ENCODE peak calls at places on chromosomes 12 and 14, in four cellular contexts. N, F, Y and P are unnamed samples.
A peak's percentile ranks its signal among the peaks of the same experiment; 100 is the strongest.

GRCh38 chr12:118402251-118402650 is 25.9 kb downstream of the SUDS3 start:
- DNase-seq in N (peak; percentile 64), F (no peak), Y (no peak), P (no peak)

GRCh38 chr12:17579148-17580026 is 510.6 kb downstream of the RERGL start:
- DNase-seq in N (no peak), F (no peak), Y (no peak), P (no peak)

GRCh38 chr14:75589896-75590295 is 11.5 kb downstream of the FLVCR2 start:
- DNase-seq in Y (no peak), F (no peak), N (no peak), P (no peak)

GRCh38 chr14:99875421-99875820 is 82.2 kb downstream of the EML1 start:
- DNase-seq in Y (no peak), N (no peak), F (no peak), P (no peak)

GRCh38 chr14:100762901-100763300 is 36.2 kb downstream of the DLK1 start:
- DNase-seq in F (no peak), Y (no peak), N (no peak), P (no peak)

GRCh38 chr14:105477659-105478623 is 3.3 kb downstream of the CRIP2 start:
- DNase-seq in N (no peak), Y (no peak), F (no peak), P (no peak)

GRCh38 chr12:49979061-49979586 is 6.4 kb downstream of the AQP6 start:
- DNase-seq in N (no peak), F (no peak), Y (no peak), P (no peak)

GRCh38 chr12:49552425-49552824 is 13.6 kb downstream of the KCNH3 start:
- DNase-seq in Y (no peak), N (no peak), F (no peak), P (no peak)

GRCh38 chr14:89621009-89621421 is 204.0 kb upstream of the FOXN3 start:
- DNase-seq in Y (no peak), F (no peak), N (no peak), P (peak; percentile 41)

GRCh38 chr12:31872831-31873604 is 86.2 kb upstream of the RESF1 start:
- DNase-seq in Y (no peak), F (no peak), N (no peak), P (no peak)

DNA sequence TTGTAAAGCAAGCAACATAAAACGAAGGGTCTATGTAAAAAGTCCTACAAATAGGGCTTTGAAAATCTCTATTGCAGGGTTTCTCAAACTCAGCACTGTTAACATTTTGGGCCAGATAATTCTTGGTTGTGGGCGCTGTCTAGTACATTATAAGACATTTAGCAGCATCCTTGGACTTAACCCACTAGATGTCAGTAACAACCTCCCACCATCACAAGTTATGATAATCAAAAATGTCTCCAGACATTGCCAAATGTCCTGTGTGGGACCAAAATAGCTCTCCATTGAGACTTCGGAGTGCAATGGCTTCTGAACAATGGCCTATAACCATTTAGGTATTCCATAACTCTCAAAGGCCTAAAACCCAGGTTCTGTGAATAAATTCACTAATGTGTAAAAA is 22.9 kb upstream of the DHRS7 start:
- DNase-seq in N (no peak), F (no peak), Y (no peak), P (no peak)
- TF ChIP-seq CTCF in N (no peak), F (no peak), Y (no peak), P (peak; percentile 34)

DNA sequence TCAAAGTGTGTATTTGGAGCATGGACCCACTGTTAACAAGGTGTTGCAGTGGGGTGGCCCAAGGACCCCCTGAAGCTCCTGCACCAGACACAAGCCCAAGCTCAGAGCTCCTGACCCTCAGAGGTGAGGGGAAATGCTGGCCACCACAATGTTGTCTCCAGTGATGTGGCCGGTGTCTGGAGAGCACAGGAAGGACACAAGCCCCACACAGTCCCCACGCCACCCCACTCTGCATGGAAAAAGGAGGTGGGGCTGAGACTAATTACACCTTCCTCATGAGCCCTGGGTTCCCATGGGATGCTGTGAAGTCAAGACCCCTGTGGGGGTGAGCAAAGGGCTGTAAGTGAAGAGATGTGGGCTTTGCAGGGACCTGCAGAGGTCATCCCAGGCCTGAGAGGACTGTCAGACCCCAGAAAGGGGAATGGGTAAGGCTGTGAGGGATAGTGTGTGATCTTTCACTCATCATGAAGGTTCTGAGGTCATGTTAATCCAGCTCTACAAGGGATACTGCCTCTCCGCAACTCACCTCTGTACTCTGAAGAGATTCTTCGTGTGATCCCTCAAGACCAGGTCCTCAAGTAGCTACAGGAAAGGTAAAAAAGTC is 136.3 kb upstream of the DHRS4 start:
- DNase-seq in Y (no peak), N (no peak), F (no peak), P (no peak)
- H3K36me3 ChIP-seq in Y (no peaks in the 10 kb centered on the region), N (no peaks in the 10 kb centered on the region), F (no peaks in the 10 kb centered on the region), P (no peaks in the 10 kb centered on the region)

DNA sequence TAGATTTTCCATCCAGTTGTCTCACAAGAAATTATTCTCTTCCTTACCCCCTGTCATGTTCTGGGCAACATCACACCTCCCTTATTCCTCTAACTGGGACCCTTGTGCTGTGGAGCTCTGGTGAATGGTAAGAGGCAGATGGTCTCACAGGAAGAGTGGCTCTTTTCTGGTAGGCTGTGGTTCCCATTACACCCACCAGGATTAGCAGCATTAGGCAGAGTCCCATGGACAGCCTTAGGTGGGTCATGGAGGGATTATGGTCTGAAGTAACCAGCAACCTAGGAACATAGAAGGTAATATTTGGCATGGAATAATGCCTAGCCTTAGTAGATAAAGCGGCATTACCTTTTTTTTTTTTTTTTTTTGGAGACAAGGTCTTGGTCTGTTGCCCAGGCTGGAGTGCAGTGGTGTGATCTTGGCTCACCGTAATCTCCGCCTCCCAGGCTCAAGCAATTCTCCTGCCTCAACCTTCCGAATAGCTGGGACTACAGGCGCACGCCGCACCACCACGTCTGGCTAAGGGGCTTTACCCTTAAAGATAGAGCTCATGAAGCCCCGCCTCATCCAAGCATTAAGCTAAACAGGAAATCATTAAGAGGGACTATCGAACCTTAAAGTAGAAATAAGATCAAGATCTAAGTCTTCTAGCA is 4.0 kb downstream of the C14orf119 start:
- DNase-seq in F (no peak), Y (no peak), N (no peak), P (no peak)
- TF ChIP-seq CTCF in F (no peak), Y (no peak), N (no peak), P (no peak)

GRCh38 chr12:12499909-12500604 is 62.6 kb downstream of the DUSP16 start:
- DNase-seq in N (no peak), F (no peak), Y (no peak), P (no peak)
- H3K36me3 ChIP-seq in N (no peaks in the 10 kb centered on the region), F (no peaks in the 10 kb centered on the region), Y (peaks cover 12% of the 10 kb centered on the region), P (no peaks in the 10 kb centered on the region)

GRCh38 chr14:52547526-52547925 is 4.8 kb downstream of the TXNDC16 start:
- DNase-seq in Y (no peak), F (no peak), N (no peak), P (no peak)
- TF ChIP-seq CTCF in Y (no peak), F (no peak), N (no peak), P (no peak)

GRCh38 chr12:41100572-41100971 is 87.5 kb upstream of the PDZRN4 start:
- DNase-seq in F (no peak), N (no peak), Y (no peak), P (no peak)
- H3K36me3 ChIP-seq in F (no peaks in the 10 kb centered on the region), N (no peaks in the 10 kb centered on the region), Y (no peaks in the 10 kb centered on the region), P (no peaks in the 10 kb centered on the region)

GRCh38 chr14:77290705-77291104 is 19.7 kb upstream of the NGB start:
- DNase-seq in N (no peak), Y (no peak), F (no peak), P (no peak)
- TF ChIP-seq CTCF in N (no peak), Y (no peak), F (no peak), P (no peak)

DNA sequence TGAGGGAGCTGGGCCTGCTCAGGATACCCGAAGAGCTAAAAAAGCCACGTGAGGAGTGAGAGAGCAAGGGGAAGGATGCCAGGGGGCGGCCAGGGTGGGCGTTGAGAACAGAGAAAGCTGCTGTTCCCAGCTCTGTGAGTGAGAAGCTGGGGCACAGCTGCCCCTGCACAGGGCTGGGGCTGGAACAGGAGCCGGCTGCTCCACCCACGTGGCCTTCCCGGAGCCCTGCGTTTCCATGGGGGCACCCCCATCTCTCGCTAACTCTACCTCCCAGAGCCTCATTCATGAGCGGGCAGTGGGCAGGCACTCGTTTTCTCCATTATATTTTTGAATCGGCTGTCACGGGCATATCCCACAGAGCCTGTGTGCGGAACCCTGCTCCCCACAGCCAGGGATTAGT is 42.7 kb downstream of the RFLNA start:
- DNase-seq in N (no peak), F (no peak), Y (no peak), P (no peak)
- H3K36me3 ChIP-seq in N (peaks cover 65% of the 10 kb centered on the region), F (peaks cover 48% of the 10 kb centered on the region), Y (peaks cover 83% of the 10 kb centered on the region), P (peaks cover 39% of the 10 kb centered on the region)

DNA sequence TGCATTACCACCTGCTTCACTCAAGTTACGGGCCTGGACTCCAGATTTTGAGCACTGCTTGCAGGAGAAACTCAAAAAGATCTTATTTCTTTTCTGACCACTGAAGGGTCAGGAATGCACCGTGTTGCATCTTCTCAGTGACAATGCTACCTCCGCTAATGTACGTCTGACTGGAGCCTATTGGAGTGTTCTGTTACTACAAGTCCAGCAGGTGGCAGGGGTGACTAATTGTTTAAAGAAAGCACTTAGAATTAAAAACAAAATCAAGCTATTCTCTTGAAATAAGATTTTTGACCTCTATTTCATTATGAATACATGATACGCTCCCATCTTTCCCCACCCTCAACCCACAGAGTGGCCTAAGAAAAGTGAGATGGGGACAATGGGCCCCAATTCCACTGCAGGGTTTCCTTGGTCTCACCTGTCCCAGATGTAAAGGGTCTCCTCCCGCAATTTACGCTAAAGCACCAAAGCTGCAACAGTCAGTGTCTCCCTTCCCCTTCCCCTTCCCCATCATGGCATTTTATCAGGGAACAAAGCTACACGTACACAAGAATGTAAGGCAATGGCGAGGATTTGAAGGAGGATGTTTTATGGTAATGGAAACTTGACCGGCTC is 2.2 kb downstream of the TBPL2 start:
- DNase-seq in N (no peak), Y (no peak), F (no peak), P (no peak)
- TF ChIP-seq CTCF in N (peak; percentile 55), Y (no peak), F (no peak), P (peak; percentile 32)